ENCODE peak calls at places on chromosomes 11 and 22, in nine cellular contexts. D is A549, T is lower leg skin, P is ovary, F is H54, H is gastrocnemius medialis, Y is right lobe of liver, O is adrenal gland, X is uterus. J is an unnamed sample.

GRCh38 chr11:971092-971690 is 45.5 kb downstream of the AP2A2 start:
- DNase-seq in D (no peak), T (no peak), P (no peak), F (no peak), H (no peak), Y (no peak), O (no peak), X (no peak), J (no peak)

GRCh38 chr22:37887610-37888378 is 18.3 kb upstream of the MICALL1 start:
- DNase-seq in D (no peak), T (peak; percentile 93), P (peak; percentile 67), F (no peak), H (no peak), Y (no peak), O (peak; percentile 50), X (peak; percentile 88), J (no peak)

GRCh38 chr11:69447786-69448185 is 33.7 kb upstream of the LINC01488 start:
- DNase-seq in D (no peak), T (no peak), P (no peak), F (peak; percentile 63), H (no peak), Y (no peak), O (no peak), X (no peak), J (peak; percentile 56)

GRCh38 chr11:58968251-58968711 is 29.0 kb downstream of the GLYATL1 start:
- DNase-seq in D (no peak), T (no peak), P (no peak), F (no peak), H (no peak), Y (peak; percentile 65), O (no peak), X (no peak), J (no peak)

GRCh38 chr11:13462928-13463778 is at the start of gene BTBD10:
- DNase-seq in D (peak; percentile 86), T (peak; percentile 97), P (peak; percentile 95), F (peak; percentile 78), H (peak; percentile 81), Y (peak; percentile 95), O (peak; percentile 94), X (peak; percentile 90), J (peak; percentile 94)

GRCh38 chr11:9096427-9096826 is 5.0 kb upstream of the SCUBE2 start:
- DNase-seq in D (no peak), T (no peak), P (no peak), F (no peak), H (no peak), Y (no peak), O (no peak), X (no peak), J (no peak)

GRCh38 chr11:111788051-111788450 is 21.9 kb upstream of the PPP2R1B start:
- DNase-seq in D (no peak), T (no peak), P (no peak), F (no peak), H (peak; percentile 64), Y (peak; percentile 89), O (peak; percentile 43), X (no peak), J (no peak)

GRCh38 chr22:37711490-37711889 is 14.6 kb downstream of the TRIOBP start:
- DNase-seq in D (no peak), T (no peak), P (no peak), F (no peak), H (no peak), Y (no peak), O (no peak), X (no peak), J (no peak)

GRCh38 chr11:78929906-78930220 is 355.2 kb upstream of the NARS2 start:
- DNase-seq in D (no peak), T (no peak), P (no peak), F (no peak), H (no peak), Y (no peak), O (no peak), X (no peak), J (no peak)

DNA sequence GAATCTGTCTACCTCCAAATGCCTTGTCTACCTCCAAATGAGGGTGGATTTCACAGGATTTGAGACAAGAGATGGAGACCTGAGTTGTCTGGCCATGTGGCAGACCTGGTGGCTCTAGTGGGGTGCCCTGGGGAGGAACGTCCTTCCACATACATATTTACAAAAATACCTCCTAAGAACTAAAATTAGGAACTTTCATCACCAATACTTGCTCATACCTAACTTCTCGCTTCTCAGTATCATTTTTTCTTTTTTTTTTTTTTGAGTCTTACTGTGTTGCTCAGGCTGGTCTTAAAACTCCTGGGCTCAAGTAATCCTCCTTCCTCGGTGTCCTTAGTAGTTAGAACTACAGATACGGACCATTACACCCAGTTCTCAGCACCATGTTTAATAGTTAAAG is 117.9 kb downstream of the MED15 start:
- DNase-seq in D (no peak), T (no peak), P (no peak), F (no peak), H (no peak), Y (no peak), O (no peak), X (no peak), J (no peak)
- TF ChIP-seq POLR2A in D (no peak), T (no peak), P (no peak), F (no peak), H (no peak), Y (no peak), O (no peak), X (no peak), J (no peak)

DNA sequence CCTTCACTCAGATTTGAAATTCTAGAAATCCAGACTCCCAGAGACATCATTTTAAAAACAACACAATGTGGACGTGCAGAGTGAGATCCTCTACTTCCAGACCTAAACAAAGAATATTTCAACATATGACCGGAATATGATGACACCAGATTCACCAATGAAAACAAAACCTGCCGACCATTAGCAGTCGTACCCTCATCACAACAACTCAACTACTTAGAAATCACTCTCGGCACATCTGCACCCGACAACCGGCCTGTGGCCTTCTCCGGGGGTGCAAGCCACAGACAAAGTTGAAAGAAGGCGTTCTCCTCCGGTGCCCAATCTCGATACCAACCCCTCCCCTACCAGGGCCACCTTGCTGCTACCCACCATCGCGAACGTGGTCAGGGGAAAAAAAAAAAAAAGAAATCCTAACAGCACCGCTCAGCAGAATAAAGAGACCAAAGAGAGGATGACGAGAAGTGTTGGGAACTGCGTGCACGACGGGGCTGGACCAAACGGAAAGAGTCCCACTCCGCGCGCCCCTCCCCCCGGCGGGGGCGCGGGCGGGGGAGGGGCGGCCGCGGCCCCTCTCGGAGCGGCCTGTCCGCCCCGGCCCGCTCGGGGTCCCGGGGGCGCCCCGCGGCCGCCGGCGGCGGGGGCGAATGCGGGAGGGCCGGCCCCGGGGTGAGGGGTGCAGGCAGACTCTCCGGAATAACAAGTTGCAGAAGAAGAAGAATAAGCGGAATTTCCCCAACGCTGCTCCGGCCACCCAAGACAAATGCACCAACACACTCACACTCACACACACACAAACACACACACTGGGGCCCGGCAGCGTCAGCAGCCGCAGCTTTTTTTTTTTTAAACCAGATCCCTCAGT is 1.7 kb downstream of the PHF21A start:
- DNase-seq in D (no peak), T (no peak), P (peak; percentile 76), F (no peak), H (peak; percentile 17), Y (peak; percentile 53), O (peak; percentile 74), X (peak; percentile 60), J (peak; percentile 89)
- TF ChIP-seq POLR2A in D (no peak), T (no peak), P (peak; percentile 32), F (no peak), H (peak; percentile 29), Y (no peak), O (peak; percentile 30), X (peak; percentile 19), J (peak; percentile 28)

GRCh38 chr22:20026996-20027601 is 6.2 kb downstream of the TANGO2 start:
- DNase-seq in D (no peak), T (no peak), P (no peak), F (no peak), H (no peak), Y (no peak), O (no peak), X (no peak), J (no peak)
- TF ChIP-seq POLR2A in D (no peak), T (no peak), P (no peak), F (no peak), H (no peak), Y (no peak), O (no peak), X (no peak), J (no peak)

GRCh38 chr22:49880281-49880680 is 26.6 kb downstream of the ZBED4 start:
- DNase-seq in D (no peak), T (no peak), P (no peak), F (no peak), H (no peak), Y (no peak), O (no peak), X (no peak), J (peak; percentile 53)
- TF ChIP-seq POLR2A in D (no peak), T (no peak), P (no peak), F (no peak), H (no peak), Y (no peak), O (no peak), X (no peak), J (no peak)

GRCh38 chr11:82901165-82901938 is at the start of gene DDIAS:
- DNase-seq in D (peak; percentile 92), T (peak; percentile 99), P (peak; percentile 91), F (peak; percentile 85), H (peak; percentile 90), Y (peak; percentile 96), O (peak; percentile 97), X (peak; percentile 97), J (peak; percentile 99)
- TF ChIP-seq POLR2A in D (peak; percentile 33), T (no peak), P (peak; percentile 84), F (peak; percentile 64), H (peak; percentile 77), Y (peak; percentile 83), O (peak; percentile 91), X (peak; percentile 70), J (peak; percentile 85)

DNA sequence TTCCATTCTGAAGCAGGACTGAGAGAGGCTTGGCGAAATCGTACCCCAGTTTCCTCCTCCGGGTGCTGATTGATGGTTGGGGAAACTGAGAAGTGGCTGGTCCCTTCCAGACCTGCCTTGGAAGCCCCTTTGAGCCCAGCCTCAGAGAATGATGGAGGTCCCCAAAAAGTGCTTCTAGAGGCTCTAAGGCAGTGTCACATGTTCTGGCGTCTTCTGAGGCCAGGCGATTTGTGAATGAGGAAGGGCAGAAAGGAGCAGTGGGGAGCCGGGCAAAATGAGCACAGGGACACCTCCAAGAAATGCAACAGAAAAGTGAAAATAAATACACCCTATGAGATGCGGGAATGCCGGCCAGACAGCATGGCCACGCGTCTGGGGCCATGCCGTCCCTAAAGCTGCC is 1.0 kb upstream of the LIF start:
- DNase-seq in D (no peak), T (no peak), P (no peak), F (no peak), H (no peak), Y (no peak), O (no peak), X (no peak), J (no peak)
- TF ChIP-seq POLR2A in D (no peak), T (no peak), P (no peak), F (no peak), H (no peak), Y (no peak), O (no peak), X (no peak), J (no peak)